ENCODE peak calls at places on chromosomes 5 and 9, in eight cellular contexts. D is PC-9, M is GM13976, S is Panc1, C is thyroid gland, L is brain microvascular endothelial cell, Z is ovary, J is RWPE1. B is an unnamed sample.

GRCh38 chr5:426392-426976 is 16.5 kb upstream of the EXOC3 start:
- DNase-seq in S (no peak), L (no peak), D (no peak), J (no peak), Z (no peak), C (no peak), M (no peak), B (no peak)

GRCh38 chr5:92998456-92998855 is 582.6 kb downstream of the NR2F1-AS1 start:
- DNase-seq in C (no peak), J (no peak), L (no peak), D (no peak), M (no peak), S (no peak), Z (no peak), B (no peak)

GRCh38 chr5:173191015-173191414 is 44.0 kb downstream of the NKX2-5 start:
- DNase-seq in L (no peak), C (no peak), S (no peak), J (no peak), Z (no peak), M (no peak), D (no peak), B (no peak)

GRCh38 chr5:5341531-5342292 is 80.8 kb upstream of the ICE1 start:
- DNase-seq in D (no peak), J (no peak), S (no peak), L (no peak), Z (no peak), C (no peak), M (no peak), B (no peak)

GRCh38 chr5:127871448-127872153 is 168.4 kb downstream of the CCDC192 start:
- DNase-seq in S (no peak), D (peak; percentile 88), Z (no peak), C (no peak), L (peak; percentile 59), J (peak; percentile 22), M (no peak), B (no peak)

GRCh38 chr5:148398698-148399121 is 15.0 kb downstream of the FBXO38 start:
- DNase-seq in J (no peak), D (peak; percentile 69), S (no peak), M (no peak), Z (no peak), L (no peak), C (no peak), B (no peak)

GRCh38 chr9:113343732-113344231 is 3.7 kb upstream of the WDR31 start:
- DNase-seq in C (peak; percentile 98), Z (no peak), D (no peak), S (no peak), J (no peak), M (no peak), L (peak; percentile 44), B (no peak)

GRCh38 chr5:178206166-178207101 is 2.1 kb downstream of the HNRNPAB start:
- DNase-seq in S (no peak), L (no peak), Z (no peak), C (no peak), J (no peak), D (no peak), M (no peak), B (no peak)

GRCh38 chr9:121858788-121859187 is 207.4 kb downstream of the DAB2IP start:
- DNase-seq in Z (no peak), C (no peak), S (no peak), L (no peak), J (no peak), M (no peak), D (no peak), B (no peak)

GRCh38 chr5:176491056-176491646 is 43.0 kb downstream of the FAF2 start:
- DNase-seq in C (no peak), Z (no peak), M (no peak), L (no peak), S (peak; percentile 85), J (peak; percentile 76), D (no peak), B (no peak)

GRCh38 chr9:87494970-87495471 is 2.6 kb upstream of the DAPK1 start:
- DNase-seq in Z (no peak), J (peak; percentile 49), C (no peak), D (no peak), M (no peak), S (no peak), L (no peak), B (no peak)

GRCh38 chr5:52441768-52442167 is 345.9 kb upstream of the ITGA1 start:
- DNase-seq in J (no peak), S (no peak), C (no peak), D (no peak), M (no peak), Z (no peak), L (no peak), B (no peak)

GRCh38 chr5:100858987-100859545 is 44.0 kb downstream of the ST8SIA4 start:
- DNase-seq in Z (no peak), L (no peak), D (no peak), S (no peak), J (no peak), M (no peak), C (no peak), B (no peak)

GRCh38 chr9:95120781-95121370 is 196.6 kb downstream of the FANCC start:
- DNase-seq in L (no peak), S (no peak), D (no peak), J (no peak), Z (no peak), M (no peak), C (no peak), B (no peak)

GRCh38 chr9:126233175-126233574 is 93.5 kb upstream of the MVB12B start:
- DNase-seq in L (no peak), D (no peak), C (no peak), J (no peak), M (no peak), Z (no peak), S (no peak), B (no peak)

GRCh38 chr9:76873056-76873792 is 32.7 kb downstream of the PRUNE2 start:
- DNase-seq in J (no peak), D (no peak), S (no peak), M (no peak), C (no peak), L (no peak), Z (no peak), B (no peak)

GRCh38 chr9:118643118-118643517 is 726.1 kb downstream of the BRINP1 start:
- DNase-seq in L (no peak), Z (no peak), M (no peak), J (peak; percentile 85), D (peak; percentile 53), S (peak; percentile 67), C (peak; percentile 93), B (no peak)

GRCh38 chr5:142438573-142438972 is 113.8 kb upstream of the SPRY4 start:
- DNase-seq in S (no peak), C (no peak), D (no peak), L (no peak), M (no peak), Z (no peak), J (no peak), B (no peak)

GRCh38 chr9:81665514-81665838 is 23.9 kb downstream of the TLE1 start:
- DNase-seq in L (no peak), D (no peak), M (no peak), C (no peak), Z (no peak), S (no peak), J (no peak), B (no peak)

GRCh38 chr5:20500501-20500900 is 512.5 kb upstream of the CDH18 start:
- DNase-seq in L (no peak), J (no peak), Z (no peak), C (no peak), S (no peak), D (no peak), M (no peak), B (no peak)

GRCh38 chr9:18274693-18275092 is 199.3 kb upstream of the ADAMTSL1 start:
- DNase-seq in M (no peak), L (no peak), J (no peak), D (no peak), S (no peak), C (no peak), Z (no peak), B (no peak)

GRCh38 chr5:130141689-130142320 is 237.5 kb downstream of the CHSY3 start:
- DNase-seq in M (peak; percentile 22), S (no peak), L (peak; percentile 42), C (peak; percentile 44), Z (no peak), D (no peak), J (peak; percentile 51), B (peak; percentile 9)

GRCh38 chr9:133477992-133478850 is 678 bp downstream of the SLC2A6 start:
- DNase-seq in L (peak; percentile 14), M (peak; percentile 79), C (no peak), J (peak; percentile 60), Z (no peak), D (no peak), S (no peak), B (peak; percentile 74)

DNA sequence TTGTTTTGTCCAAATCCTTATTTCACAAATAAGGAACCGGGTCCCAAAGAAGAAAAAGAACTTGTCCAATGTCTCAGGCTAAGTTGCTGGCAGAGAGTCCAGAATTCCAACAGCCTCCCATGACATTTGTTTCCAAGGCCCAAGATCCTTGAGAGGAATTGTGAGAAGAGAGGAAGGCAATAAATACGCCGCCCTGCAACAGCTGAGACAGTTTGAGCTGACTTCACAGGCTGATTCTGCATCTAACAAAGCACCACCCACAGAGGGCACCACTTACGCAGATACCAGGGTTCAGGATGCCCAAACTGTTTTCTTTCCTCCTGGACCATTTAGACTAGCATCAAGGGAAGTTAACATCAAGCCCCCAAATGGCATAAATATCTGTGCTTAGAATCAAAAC is 211.3 kb downstream of the FAM114A2 start:
- DNase-seq in C (no peak), J (no peak), L (no peak), Z (no peak), M (no peak), S (no peak), D (no peak), B (no peak)
- TF ChIP-seq CTCF in C (no peak), J (no peak), L (peak; percentile 24), Z (no peak), M (no peak), S (peak; percentile 21), D (no peak), B (peak; percentile 9)

DNA sequence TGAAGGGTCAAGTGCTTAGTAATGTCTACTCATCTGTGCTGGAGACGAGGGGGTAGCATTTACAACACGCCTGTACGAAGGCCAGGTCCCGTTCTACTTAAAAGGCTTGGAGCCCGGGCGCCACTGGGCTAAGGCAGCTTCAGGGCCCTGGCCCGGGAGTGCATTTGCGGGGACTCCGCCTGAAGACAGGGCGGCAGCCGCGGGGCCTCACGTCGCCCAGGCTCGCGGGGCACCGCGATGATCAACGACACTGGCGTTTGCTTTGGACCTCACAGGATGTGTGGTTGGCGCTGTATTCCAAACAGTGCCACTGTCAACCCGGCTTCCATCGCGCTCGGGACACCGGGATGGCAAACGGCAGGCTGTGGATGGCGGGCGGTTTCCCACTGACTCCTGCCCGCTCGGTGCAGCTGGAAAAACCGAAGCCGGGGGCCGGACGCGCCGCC is 1.1 kb upstream of the TENT4A start:
- DNase-seq in C (peak; percentile 54), Z (peak; percentile 29), M (peak; percentile 55), L (peak; percentile 51), S (peak; percentile 24), J (no peak), D (peak; percentile 49), B (no peak)
- TF ChIP-seq CTCF in C (no peak), Z (peak; percentile 25), M (no peak), L (no peak), S (no peak), J (no peak), D (no peak), B (no peak)

GRCh38 chr5:74903165-74903787 is 37.1 kb upstream of the FAM169A start:
- DNase-seq in M (peak; percentile 30), L (no peak), S (no peak), J (peak; percentile 91), Z (no peak), D (peak; percentile 78), C (peak; percentile 80), B (peak; percentile 38)
- TF ChIP-seq CTCF in M (no peak), L (peak; percentile 65), S (peak; percentile 84), J (peak; percentile 85), Z (no peak), D (peak; percentile 75), C (peak; percentile 21), B (peak; percentile 67)

GRCh38 chr9:123550012-123550411 is 194.0 kb downstream of the CRB2 start:
- DNase-seq in C (peak; percentile 48), L (no peak), J (no peak), D (no peak), Z (no peak), M (no peak), S (no peak), B (no peak)
- TF ChIP-seq CTCF in C (no peak), L (no peak), J (no peak), D (no peak), Z (no peak), M (no peak), S (no peak), B (no peak)